ENCODE peak calls at places on chromosomes 13 and 19, in five cellular contexts. H is SK-N-SH, P is fibroblast of lung, K is cardiac fibroblast, A is breast epithelium. O is an unnamed sample.

GRCh38 chr13:102089177-102089576 is 312.7 kb downstream of the FGF14 start:
- DNase-seq in H (no peak), P (no peak), K (peak), A (no peak), O (no peak)

GRCh38 chr19:15299568-15300409 is 32.5 kb downstream of the BRD4 start:
- DNase-seq in H (no peak), P (peak), K (peak), A (no peak), O (no peak)

GRCh38 chr13:46469064-46469463 is 82.0 kb upstream of the RUBCNL start:
- DNase-seq in H (peak), P (peak), K (peak), A (no peak), O (no peak)

GRCh38 chr13:91351980-91352379 is 4.5 kb downstream of the MIR17HG start:
- DNase-seq in H (no peak), P (no peak), K (no peak), A (no peak), O (no peak)

GRCh38 chr13:102461302-102461701 is 59.5 kb upstream of the FGF14 start:
- DNase-seq in H (no peak), P (no peak), K (peak), A (no peak), O (no peak)

GRCh38 chr19:45162464-45163143 is 1.8 kb upstream of the NKPD1 start:
- DNase-seq in H (no peak), P (no peak), K (no peak), A (peak), O (no peak)

GRCh38 chr13:102771298-102772041 is 2.1 kb downstream of the TEX30 start:
- DNase-seq in H (no peak), P (no peak), K (no peak), A (no peak), O (no peak)

GRCh38 chr19:17542793-17543582 is 12.5 kb upstream of the COLGALT1 start:
- DNase-seq in H (no peak), P (no peak), K (no peak), A (no peak), O (no peak)

GRCh38 chr13:98480915-98481510 is 95.9 kb downstream of the STK24 start:
- DNase-seq in H (peak), P (peak), K (peak), A (no peak), O (no peak)

GRCh38 chr13:74253161-74253560 is 119.0 kb upstream of the KLF12 start:
- DNase-seq in H (no peak), P (no peak), K (no peak), A (no peak), O (no peak)

GRCh38 chr13:111209613-111210012 is 94.5 kb downstream of the ARHGEF7 start:
- DNase-seq in H (no peak), P (no peak), K (no peak), A (no peak), O (no peak)

GRCh38 chr13:47603365-47603764 is 397.7 kb downstream of the SUCLA2 start:
- DNase-seq in H (no peak), P (peak), K (no peak), A (no peak), O (no peak)

GRCh38 chr13:98511435-98511834 is 65.5 kb downstream of the STK24 start:
- DNase-seq in H (no peak), P (no peak), K (no peak), A (no peak), O (no peak)

GRCh38 chr13:110936519-110936918 is 21.6 kb upstream of the ANKRD10 start:
- DNase-seq in H (no peak), P (no peak), K (no peak), A (no peak), O (peak)

GRCh38 chr13:35990196-35990595 is 141.0 kb downstream of the DCLK1 start:
- DNase-seq in H (no peak), P (no peak), K (no peak), A (no peak), O (peak)

GRCh38 chr19:15173746-15174404 is 26.9 kb downstream of the NOTCH3 start:
- DNase-seq in H (no peak), P (no peak), K (peak), A (no peak), O (no peak)

GRCh38 chr13:84896128-84896527 is 903.1 kb downstream of the SLITRK6 start:
- DNase-seq in H (peak), P (peak), K (peak), A (no peak), O (peak)

GRCh38 chr13:53254495-53254894 is 225.9 kb downstream of the OLFM4 start:
- DNase-seq in H (no peak), P (no peak), K (peak), A (no peak), O (peak)

GRCh38 chr19:51460164-51460992 is 2.1 kb upstream of the SIGLEC8 start:
- DNase-seq in H (peak), P (no peak), K (no peak), A (no peak), O (peak)

GRCh38 chr19:35219008-35219407 is 9.5 kb downstream of the FAM187B start:
- DNase-seq in H (no peak), P (no peak), K (no peak), A (no peak), O (no peak)

GRCh38 chr13:67148219-67148583 is 81.9 kb downstream of the PCDH9 start:
- DNase-seq in H (no peak), P (peak), K (peak), A (no peak), O (no peak)

GRCh38 chr19:38869160-38869835 is 8.8 kb downstream of the RINL start:
- DNase-seq in H (peak), P (no peak), K (no peak), A (no peak), O (no peak)

GRCh38 chr13:44128522-44128921 is 245.1 kb upstream of the SERP2 start:
- DNase-seq in H (no peak), P (peak), K (peak), A (no peak), O (no peak)

GRCh38 chr19:11578342-11579142 is 1.1 kb upstream of the ACP5 start:
- DNase-seq in H (peak), P (no peak), K (no peak), A (no peak), O (peak)

GRCh38 chr19:4140237-4140711 is 13.2 kb upstream of the CREB3L3 start:
- DNase-seq in H (peak), P (peak), K (peak), A (no peak), O (peak)

GRCh38 chr13:112901951-112902651 is 66.9 kb upstream of the MCF2L start:
- DNase-seq in H (no peak), P (no peak), K (no peak), A (peak), O (peak)

GRCh38 chr19:53662209-53662608 is 30.4 kb downstream of the DPRX start:
- DNase-seq in H (no peak), P (no peak), K (no peak), A (no peak), O (no peak)

GRCh38 chr19:10270616-10271394 is at the start of gene ICAM1:
- DNase-seq in H (peak), P (peak), K (peak), A (peak), O (peak)

GRCh38 chr13:86813198-86813597 is 858.0 kb upstream of the SLITRK5 start:
- DNase-seq in H (no peak), P (no peak), K (no peak), A (no peak), O (no peak)

GRCh38 chr13:52195052-52195837 is 35.8 kb upstream of the NEK3 start:
- DNase-seq in H (peak), P (peak), K (peak), A (peak), O (peak)

DNA sequence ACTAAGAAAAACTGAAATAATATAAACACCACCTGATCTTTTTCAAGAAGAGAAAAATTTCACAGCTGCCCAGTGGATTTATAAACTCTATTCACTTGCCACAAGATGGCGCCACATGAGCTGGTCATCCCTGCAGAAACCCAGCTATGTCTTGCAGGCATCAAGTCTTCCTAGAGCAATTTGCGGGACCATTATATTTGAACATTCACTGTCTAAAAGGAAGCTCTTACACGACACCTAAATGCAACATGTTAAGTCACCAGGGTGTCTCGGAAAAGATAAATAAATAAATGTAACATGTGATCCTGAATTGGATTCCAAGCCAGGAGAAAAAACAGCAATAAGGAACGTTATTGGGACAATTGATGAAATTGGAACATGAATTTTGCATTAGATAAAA is 20.3 kb upstream of the AKT2 start:
- DNase-seq in H (peak), P (peak), K (peak), A (peak), O (peak)
- TF ChIP-seq CTCF in H (peak), P (peak), K (peak), A (peak), O (peak)

GRCh38 chr13:87999141-87999765 is 328.1 kb downstream of the SLITRK5 start:
- DNase-seq in H (no peak), P (peak), K (no peak), A (no peak), O (no peak)

GRCh38 chr13:88000239-88000638 is 329.1 kb downstream of the SLITRK5 start:
- DNase-seq in H (no peak), P (peak), K (no peak), A (no peak), O (peak)

GRCh38 chr13:87998081-87998480 is 326.9 kb downstream of the SLITRK5 start:
- DNase-seq in H (no peak), P (no peak), K (no peak), A (no peak), O (no peak)

GRCh38 chr13:88000787-88001186 is 329.6 kb downstream of the SLITRK5 start:
- DNase-seq in H (no peak), P (no peak), K (no peak), A (no peak), O (peak)

GRCh38 chr13:87999791-88000190 is 328.6 kb downstream of the SLITRK5 start:
- DNase-seq in H (no peak), P (no peak), K (no peak), A (no peak), O (no peak)
- TF ChIP-seq CTCF in H (no peak), P (no peak), K (no peak), A (no peak), O (peak)

GRCh38 chr13:22103046-22103445 is 432.2 kb downstream of the FGF9 start:
- DNase-seq in H (no peak), P (no peak), K (no peak), A (no peak), O (peak)
- TF ChIP-seq CTCF in H (peak), P (no peak), K (no peak), A (no peak), O (peak)

GRCh38 chr19:2747349-2747748 is 7.5 kb upstream of the SLC39A3 start:
- DNase-seq in H (no peak), P (no peak), K (no peak), A (no peak), O (no peak)
- TF ChIP-seq CTCF in H (no peak), P (no peak), K (no peak), A (no peak), O (no peak)

GRCh38 chr19:55526216-55527196 is 10.4 kb downstream of the SBK2 start:
- DNase-seq in H (peak), P (peak), K (peak), A (peak), O (peak)

GRCh38 chr19:55527197-55528029 is 9.5 kb downstream of the SBK2 start:
- DNase-seq in H (no peak), P (no peak), K (no peak), A (no peak), O (no peak)

GRCh38 chr19:55529636-55530230 is 7.2 kb downstream of the SBK2 start:
- DNase-seq in H (no peak), P (no peak), K (no peak), A (no peak), O (no peak)

GRCh38 chr19:55525289-55526101 is 11.4 kb downstream of the SBK2 start:
- DNase-seq in H (no peak), P (no peak), K (no peak), A (no peak), O (peak)

DNA sequence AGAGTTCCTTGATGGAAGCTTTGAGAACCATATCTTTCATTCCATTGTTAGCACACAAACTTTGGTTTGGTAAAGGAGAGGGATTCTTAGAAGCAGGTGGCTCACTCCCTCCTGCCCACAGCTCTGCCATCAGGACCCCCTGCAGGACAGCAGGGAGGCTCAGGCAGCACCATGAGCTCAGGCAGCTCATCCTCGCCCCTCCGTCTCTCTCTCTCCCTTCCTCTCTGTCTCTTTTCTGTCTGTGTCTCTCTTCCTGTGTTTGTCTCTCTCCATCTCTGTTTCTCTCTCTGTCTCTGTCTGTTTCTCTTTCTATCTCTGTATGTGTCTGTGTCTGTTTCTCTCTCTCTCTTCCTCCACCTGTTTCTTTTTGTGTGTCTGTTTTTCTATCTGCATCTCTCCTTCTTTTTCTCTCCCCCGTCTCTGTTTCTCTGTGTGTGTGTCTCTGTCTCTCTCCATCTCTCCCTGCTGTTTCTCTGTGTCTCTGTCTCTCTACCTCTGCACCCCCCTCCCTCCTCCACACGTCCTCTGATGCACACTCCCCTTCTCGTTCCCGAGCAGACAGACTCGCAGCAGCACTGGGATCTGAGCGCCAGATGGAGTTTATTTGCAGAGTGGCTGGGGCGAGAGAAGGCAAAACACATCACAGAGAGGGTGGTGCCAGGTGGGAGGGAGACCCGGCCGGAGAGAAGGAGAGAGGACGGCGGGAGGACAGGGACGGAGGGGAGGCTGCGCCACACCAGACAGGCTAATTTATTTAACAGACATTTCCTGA is 8.7 kb downstream of the SBK2 start:
- DNase-seq in H (peak), P (no peak), K (no peak), A (no peak), O (no peak)
- TF ChIP-seq CTCF in H (no peak), P (no peak), K (no peak), A (no peak), O (peak)

DNA sequence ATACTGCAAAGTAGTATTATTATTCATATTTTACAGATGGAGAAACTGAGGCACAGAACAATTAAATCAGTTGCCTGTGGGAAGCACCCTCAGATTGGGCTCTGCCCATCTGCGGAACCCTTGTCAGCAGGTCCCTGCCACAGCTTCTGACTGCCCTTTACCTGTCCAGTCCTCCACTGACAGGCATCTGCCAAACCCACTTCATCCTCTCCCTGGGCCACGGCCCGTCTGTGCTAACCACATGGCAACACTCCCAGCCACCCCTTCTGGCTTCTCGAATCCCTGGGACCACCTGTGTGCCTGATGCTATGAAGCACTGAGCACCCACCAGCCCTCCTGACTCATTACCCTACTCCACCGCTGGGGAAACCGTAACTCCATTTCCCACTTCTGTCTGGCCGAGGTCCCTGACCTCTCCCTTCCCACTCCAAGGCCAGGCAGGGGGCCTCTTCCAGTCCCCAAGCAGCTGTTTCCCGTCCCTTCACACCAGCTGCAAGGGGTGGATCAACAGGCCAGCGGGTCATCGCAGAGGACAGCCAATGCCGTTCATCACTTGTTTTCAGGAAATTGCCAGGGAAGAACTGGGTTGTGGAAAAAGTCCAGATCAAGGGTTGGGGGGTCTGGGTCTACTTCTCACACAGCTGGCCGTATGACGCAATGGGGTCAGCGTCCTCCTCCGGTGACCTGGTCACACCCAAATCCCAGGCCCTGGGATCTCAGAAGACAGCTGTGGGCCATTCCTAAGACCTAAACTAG is 2.5 kb downstream of the KANK3 start:
- DNase-seq in H (peak), P (no peak), K (no peak), A (no peak), O (peak)
- TF ChIP-seq CTCF in H (peak), P (peak), K (peak), A (no peak), O (peak)

GRCh38 chr13:39783051-39783450 is 127.6 kb downstream of the COG6 start:
- DNase-seq in H (no peak), P (no peak), K (peak), A (no peak), O (no peak)
- TF ChIP-seq CTCF in H (peak), P (no peak), K (no peak), A (no peak), O (no peak)

DNA sequence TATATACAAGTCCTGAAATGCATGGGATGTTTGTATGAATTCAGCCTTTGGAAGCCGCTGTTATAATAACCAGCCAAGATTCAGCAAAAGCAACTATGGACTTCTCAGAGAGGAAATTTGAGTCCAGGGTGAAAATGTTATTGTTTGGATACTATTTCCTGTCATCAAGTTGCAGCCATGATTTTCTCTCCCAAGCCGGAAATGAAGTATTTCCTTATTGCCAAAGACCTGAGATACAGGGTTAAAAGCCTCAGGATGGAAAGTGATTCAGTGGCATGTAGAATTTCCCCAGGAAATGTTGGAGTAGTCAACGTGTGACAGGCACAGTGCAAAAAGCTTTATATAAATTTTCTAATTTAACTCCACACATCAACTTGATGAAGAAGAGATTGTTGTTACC is 133.8 kb downstream of the IRS2 start:
- DNase-seq in H (no peak), P (no peak), K (peak), A (no peak), O (no peak)
- TF ChIP-seq CTCF in H (no peak), P (no peak), K (no peak), A (no peak), O (no peak)

GRCh38 chr19:48194041-48194871 is 23.8 kb downstream of the ZSWIM9 start:
- DNase-seq in H (peak), P (no peak), K (peak), A (no peak), O (peak)

GRCh38 chr19:48186015-48186414 is 15.5 kb downstream of the ZSWIM9 start:
- DNase-seq in H (no peak), P (no peak), K (no peak), A (no peak), O (no peak)

GRCh38 chr19:48186541-48186991 is 16.1 kb downstream of the ZSWIM9 start:
- DNase-seq in H (no peak), P (no peak), K (no peak), A (no peak), O (no peak)

GRCh38 chr19:48192750-48193149 is 22.3 kb downstream of the ZSWIM9 start:
- DNase-seq in H (no peak), P (no peak), K (no peak), A (no peak), O (peak)

GRCh38 chr19:48190288-48191284 is 20.1 kb downstream of the ZSWIM9 start:
- DNase-seq in H (no peak), P (peak), K (peak), A (no peak), O (peak)
- TF ChIP-seq CTCF in H (no peak), P (no peak), K (no peak), A (peak), O (peak)

DNA sequence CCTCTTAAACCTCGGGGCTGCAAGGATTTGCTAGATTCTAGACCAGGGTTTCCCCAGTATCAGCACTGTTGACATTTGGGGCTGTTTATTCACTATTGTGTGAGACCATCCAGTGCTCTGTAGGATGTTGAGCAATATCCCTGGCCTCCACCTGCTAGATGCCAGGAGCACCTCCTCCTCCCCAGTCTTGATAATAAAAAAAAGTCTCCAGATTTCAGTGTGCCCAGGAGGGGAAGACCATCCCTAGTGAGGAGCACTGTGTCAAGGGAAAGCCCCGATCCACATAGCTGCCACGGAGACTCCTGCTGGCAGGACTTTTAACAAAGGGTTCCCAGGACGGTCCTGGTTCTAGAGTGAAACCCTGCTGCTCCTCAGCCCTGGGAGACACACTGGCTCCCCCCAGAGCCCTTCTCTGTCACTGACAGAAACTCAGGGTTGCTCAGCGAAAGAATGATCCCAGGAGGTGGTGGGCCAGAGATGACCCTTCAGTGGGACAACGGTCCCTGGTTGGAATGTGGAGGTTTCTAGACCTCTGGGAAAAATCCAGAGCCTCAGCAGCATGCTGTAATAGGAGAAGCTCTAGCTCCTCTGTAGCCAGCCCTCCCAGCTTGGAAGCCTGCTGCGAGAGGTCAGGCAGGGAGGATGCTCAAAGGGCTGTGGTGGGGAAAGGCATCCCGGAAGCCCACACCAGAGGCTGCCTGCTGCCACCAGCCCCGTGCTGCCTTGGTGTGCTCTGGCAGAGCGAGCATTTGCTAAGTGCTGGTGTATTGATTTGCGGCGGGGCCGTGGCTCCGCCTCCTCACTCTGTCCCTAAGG is 20.3 kb downstream of the LYL1 start:
- DNase-seq in H (peak), P (peak), K (peak), A (no peak), O (peak)
- TF ChIP-seq CTCF in H (peak), P (peak), K (peak), A (no peak), O (peak)